ENCODE peak calls at places on chromosome 13, in eight cellular contexts. X is mammary epithelial cell; D is GM19239; U is HT1080; P is RPMI7951; Y is activated CD4-positive, CD25-positive, alpha-beta regulatory T cell treated with anti-CD3 and anti-CD28 coated beads, Interleukin-2, amount 50 U/mL, for 72 hours; T is ELR; K is activated CD4-positive, alpha-beta T cell treated with anti-CD3 and anti-CD28 coated beads, Interleukin-2, amount 50 U/mL, for 48 hours. A is an unnamed sample.

GRCh38 chr13:40313269-40314200 is 352.9 kb downstream of the FOXO1 start:
- DNase-seq in X (no peak), D (no peak), U (peak), P (no peak), Y (no peak), T (no peak), K (no peak), A (no peak)

GRCh38 chr13:97394542-97394941 is 39.4 kb upstream of the RAP2A start:
- DNase-seq in X (no peak), D (no peak), U (no peak), P (no peak), Y (no peak), T (no peak), K (no peak), A (no peak)

GRCh38 chr13:79987323-79987722 is 353.6 kb downstream of the SPRY2 start:
- DNase-seq in X (peak), D (no peak), U (peak), P (peak), Y (no peak), T (peak), K (no peak), A (no peak)

GRCh38 chr13:27374650-27375049 is 49.8 kb upstream of the GTF3A start:
- DNase-seq in X (peak), D (peak), U (peak), P (peak), Y (no peak), T (peak), K (peak), A (no peak)

GRCh38 chr13:51221674-51222509 is at the start of gene FAM124A:
- DNase-seq in X (no peak), D (peak), U (peak), P (peak), Y (peak), T (peak), K (peak), A (no peak)

GRCh38 chr13:48873598-48873997 is 102.1 kb upstream of the FNDC3A start:
- DNase-seq in X (peak), D (no peak), U (peak), P (peak), Y (no peak), T (peak), K (no peak), A (no peak)

GRCh38 chr13:42781362-42781761 is at the start of gene FAM216B:
- DNase-seq in X (no peak), D (no peak), U (no peak), P (no peak), Y (no peak), T (no peak), K (no peak), A (no peak)

GRCh38 chr13:93169980-93170379 is 56.6 kb upstream of the GPC6 start:
- DNase-seq in X (peak), D (no peak), U (peak), P (peak), Y (no peak), T (peak), K (no peak), A (no peak)

GRCh38 chr13:113862766-113863510 is 938 bp downstream of the GAS6 start:
- DNase-seq in X (no peak), D (peak), U (no peak), P (peak), Y (peak), T (peak), K (peak), A (peak)

GRCh38 chr13:43608400-43609137 is 178.2 kb downstream of the ENOX1 start:
- DNase-seq in X (no peak), D (no peak), U (no peak), P (no peak), Y (no peak), T (no peak), K (no peak), A (no peak)

GRCh38 chr13:107348931-107349330 is 781.0 kb upstream of the ARGLU1 start:
- DNase-seq in X (no peak), D (no peak), U (peak), P (peak), Y (no peak), T (peak), K (no peak), A (no peak)

GRCh38 chr13:44818428-44818827 is 170.8 kb downstream of the NUFIP1 start:
- DNase-seq in X (peak), D (no peak), U (no peak), P (peak), Y (no peak), T (peak), K (no peak), A (no peak)

GRCh38 chr13:38979891-38980627 is 10.6 kb downstream of the STOML3 start:
- DNase-seq in X (no peak), D (no peak), U (no peak), P (no peak), Y (no peak), T (no peak), K (no peak), A (no peak)

GRCh38 chr13:60448907-60449510 is 52.0 kb downstream of the TDRD3 start:
- DNase-seq in X (peak), D (peak), U (peak), P (peak), Y (no peak), T (peak), K (no peak), A (no peak)

GRCh38 chr13:29503041-29503837 is 92.2 kb downstream of the SLC7A1 start:
- DNase-seq in X (no peak), D (no peak), U (no peak), P (peak), Y (no peak), T (no peak), K (no peak), A (no peak)

GRCh38 chr13:45206340-45206739 is 5.5 kb upstream of the KCTD4 start:
- DNase-seq in X (peak), D (no peak), U (peak), P (peak), Y (no peak), T (peak), K (peak), A (no peak)

GRCh38 chr13:94617389-94618000 is 15.8 kb downstream of the GPR180 start:
- DNase-seq in X (no peak), D (no peak), U (no peak), P (no peak), Y (no peak), T (peak), K (no peak), A (no peak)

A was measured in coronary artery.